ENCODE peak calls at places on chromosomes 5 and 9, in eight cellular contexts. One of them, this sample, is unnamed.

GRCh38 chr5:141969783-141970741 is 1.2 kb downstream of the RNF14 start:
- DNase-seq in T follicular helper cell: no peak
- DNase-seq in fibroblast of the aortic adventitia: peak
- DNase-seq in endothelial cell: no peak
- DNase-seq in cardiac fibroblast: peak
- DNase-seq in foreskin fibroblast: no peak
- DNase-seq in kidney: no peak
- DNase-seq in EL: peak
- DNase-seq in this sample: no peak

GRCh38 chr5:74400067-74400466 is 240.5 kb downstream of the ENC1 start:
- DNase-seq in fibroblast of the aortic adventitia: peak
- DNase-seq in foreskin fibroblast: no peak
- DNase-seq in kidney: no peak
- DNase-seq in EL: peak
- DNase-seq in cardiac fibroblast: no peak
- DNase-seq in endothelial cell: no peak
- DNase-seq in T follicular helper cell: no peak
- DNase-seq in this sample: no peak

GRCh38 chr9:108125541-108125940 is 636.0 kb upstream of the KLF4 start:
- DNase-seq in endothelial cell: peak
- DNase-seq in foreskin fibroblast: no peak
- DNase-seq in cardiac fibroblast: no peak
- DNase-seq in fibroblast of the aortic adventitia: no peak
- DNase-seq in T follicular helper cell: no peak
- DNase-seq in kidney: no peak
- DNase-seq in EL: no peak
- DNase-seq in this sample: no peak

GRCh38 chr5:170097934-170098333 is 7.8 kb upstream of the FOXI1 start:
- DNase-seq in EL: no peak
- DNase-seq in foreskin fibroblast: no peak
- DNase-seq in fibroblast of the aortic adventitia: no peak
- DNase-seq in T follicular helper cell: no peak
- DNase-seq in kidney: no peak
- DNase-seq in endothelial cell: peak
- DNase-seq in cardiac fibroblast: no peak
- DNase-seq in this sample: no peak

GRCh38 chr9:34025062-34025461 is 23.6 kb downstream of the UBAP2 start:
- DNase-seq in fibroblast of the aortic adventitia: peak
- DNase-seq in EL: no peak
- DNase-seq in T follicular helper cell: no peak
- DNase-seq in endothelial cell: no peak
- DNase-seq in foreskin fibroblast: no peak
- DNase-seq in kidney: no peak
- DNase-seq in cardiac fibroblast: no peak
- DNase-seq in this sample: no peak

GRCh38 chr9:136411358-136411757 is 900 bp downstream of the PMPCA start:
- DNase-seq in cardiac fibroblast: no peak
- DNase-seq in EL: no peak
- DNase-seq in kidney: no peak
- DNase-seq in foreskin fibroblast: no peak
- DNase-seq in T follicular helper cell: no peak
- DNase-seq in fibroblast of the aortic adventitia: no peak
- DNase-seq in endothelial cell: no peak
- DNase-seq in this sample: no peak

GRCh38 chr9:27333241-27334052 is 36.5 kb upstream of the EQTN start:
- DNase-seq in endothelial cell: peak
- DNase-seq in fibroblast of the aortic adventitia: peak
- DNase-seq in T follicular helper cell: peak
- DNase-seq in foreskin fibroblast: peak
- DNase-seq in EL: peak
- DNase-seq in cardiac fibroblast: peak
- DNase-seq in kidney: no peak
- DNase-seq in this sample: peak

GRCh38 chr5:139593716-139594319 is 32.7 kb downstream of the UBE2D2 start:
- DNase-seq in endothelial cell: no peak
- DNase-seq in T follicular helper cell: no peak
- DNase-seq in fibroblast of the aortic adventitia: peak
- DNase-seq in EL: peak
- DNase-seq in cardiac fibroblast: peak
- DNase-seq in kidney: no peak
- DNase-seq in foreskin fibroblast: no peak
- DNase-seq in this sample: no peak

GRCh38 chr5:87539839-87540238 is 127.1 kb upstream of the CCNH start:
- DNase-seq in T follicular helper cell: no peak
- DNase-seq in cardiac fibroblast: no peak
- DNase-seq in fibroblast of the aortic adventitia: no peak
- DNase-seq in EL: no peak
- DNase-seq in foreskin fibroblast: no peak
- DNase-seq in kidney: no peak
- DNase-seq in endothelial cell: no peak
- DNase-seq in this sample: no peak

GRCh38 chr5:154214236-154215106 is 23.9 kb downstream of the GALNT10 start:
- DNase-seq in endothelial cell: no peak
- DNase-seq in cardiac fibroblast: peak
- DNase-seq in T follicular helper cell: no peak
- DNase-seq in EL: peak
- DNase-seq in foreskin fibroblast: peak
- DNase-seq in kidney: no peak
- DNase-seq in fibroblast of the aortic adventitia: peak
- DNase-seq in this sample: no peak

GRCh38 chr9:91960367-91960766 is 10.3 kb upstream of the ROR2 start:
- DNase-seq in T follicular helper cell: no peak
- DNase-seq in EL: no peak
- DNase-seq in foreskin fibroblast: no peak
- DNase-seq in cardiac fibroblast: no peak
- DNase-seq in kidney: no peak
- DNase-seq in endothelial cell: no peak
- DNase-seq in fibroblast of the aortic adventitia: no peak
- DNase-seq in this sample: no peak

GRCh38 chr5:102451082-102451481 is 47.7 kb downstream of the SLCO6A1 start:
- DNase-seq in T follicular helper cell: no peak
- DNase-seq in EL: no peak
- DNase-seq in cardiac fibroblast: no peak
- DNase-seq in fibroblast of the aortic adventitia: no peak
- DNase-seq in foreskin fibroblast: no peak
- DNase-seq in endothelial cell: no peak
- DNase-seq in kidney: no peak
- DNase-seq in this sample: no peak

GRCh38 chr9:95506438-95506691 is 10.4 kb downstream of the PTCH1 start:
- DNase-seq in cardiac fibroblast: peak
- DNase-seq in fibroblast of the aortic adventitia: peak
- DNase-seq in EL: peak
- DNase-seq in endothelial cell: peak
- DNase-seq in T follicular helper cell: no peak
- DNase-seq in kidney: no peak
- DNase-seq in foreskin fibroblast: peak
- DNase-seq in this sample: no peak

GRCh38 chr9:116337015-116337414 is 183.4 kb downstream of the PAPPA start:
- DNase-seq in kidney: no peak
- DNase-seq in EL: peak
- DNase-seq in T follicular helper cell: no peak
- DNase-seq in fibroblast of the aortic adventitia: peak
- DNase-seq in endothelial cell: no peak
- DNase-seq in cardiac fibroblast: peak
- DNase-seq in foreskin fibroblast: peak
- DNase-seq in this sample: no peak

GRCh38 chr9:77127071-77127470 is 50.3 kb upstream of the VPS13A start:
- DNase-seq in fibroblast of the aortic adventitia: no peak
- DNase-seq in cardiac fibroblast: no peak
- DNase-seq in endothelial cell: no peak
- DNase-seq in T follicular helper cell: no peak
- DNase-seq in foreskin fibroblast: no peak
- DNase-seq in EL: peak
- DNase-seq in kidney: no peak
- DNase-seq in this sample: no peak

GRCh38 chr9:136328622-136329041 is 1.3 kb downstream of the GPSM1 start:
- DNase-seq in EL: peak
- DNase-seq in cardiac fibroblast: peak
- DNase-seq in kidney: peak
- DNase-seq in fibroblast of the aortic adventitia: peak
- DNase-seq in foreskin fibroblast: peak
- DNase-seq in T follicular helper cell: no peak
- DNase-seq in endothelial cell: no peak
- DNase-seq in this sample: no peak

GRCh38 chr5:116778015-116778414 is 203.4 kb upstream of the SEMA6A start:
- DNase-seq in foreskin fibroblast: no peak
- DNase-seq in T follicular helper cell: no peak
- DNase-seq in cardiac fibroblast: no peak
- DNase-seq in endothelial cell: peak
- DNase-seq in kidney: no peak
- DNase-seq in fibroblast of the aortic adventitia: no peak
- DNase-seq in EL: no peak
- DNase-seq in this sample: peak

GRCh38 chr5:37208883-37209808 is 40.0 kb downstream of the CPLANE1 start:
- DNase-seq in EL: peak
- DNase-seq in foreskin fibroblast: peak
- DNase-seq in fibroblast of the aortic adventitia: peak
- DNase-seq in kidney: peak
- DNase-seq in cardiac fibroblast: peak
- DNase-seq in T follicular helper cell: no peak
- DNase-seq in endothelial cell: no peak
- DNase-seq in this sample: no peak

GRCh38 chr5:143720689-143721088 is 91.3 kb upstream of the HMHB1 start:
- DNase-seq in foreskin fibroblast: no peak
- DNase-seq in cardiac fibroblast: no peak
- DNase-seq in EL: no peak
- DNase-seq in endothelial cell: no peak
- DNase-seq in kidney: no peak
- DNase-seq in fibroblast of the aortic adventitia: no peak
- DNase-seq in T follicular helper cell: no peak
- DNase-seq in this sample: no peak

GRCh38 chr9:98709968-98710965 is 1.5 kb upstream of the GABBR2 start:
- DNase-seq in foreskin fibroblast: peak
- DNase-seq in T follicular helper cell: no peak
- DNase-seq in kidney: no peak
- DNase-seq in cardiac fibroblast: peak
- DNase-seq in fibroblast of the aortic adventitia: peak
- DNase-seq in endothelial cell: peak
- DNase-seq in EL: peak
- DNase-seq in this sample: no peak

GRCh38 chr5:93163010-93163663 is 417.9 kb downstream of the NR2F1-AS1 start:
- DNase-seq in foreskin fibroblast: peak
- DNase-seq in fibroblast of the aortic adventitia: peak
- DNase-seq in endothelial cell: no peak
- DNase-seq in EL: peak
- DNase-seq in T follicular helper cell: no peak
- DNase-seq in cardiac fibroblast: peak
- DNase-seq in kidney: no peak
- DNase-seq in this sample: no peak

GRCh38 chr9:108867829-108868228 is 5.8 kb downstream of the ACTL7A start:
- DNase-seq in cardiac fibroblast: no peak
- DNase-seq in EL: no peak
- DNase-seq in foreskin fibroblast: no peak
- DNase-seq in T follicular helper cell: no peak
- DNase-seq in kidney: no peak
- DNase-seq in endothelial cell: no peak
- DNase-seq in fibroblast of the aortic adventitia: no peak
- DNase-seq in this sample: no peak

GRCh38 chr5:172492097-172492840 is 37.9 kb upstream of the SH3PXD2B start:
- DNase-seq in endothelial cell: no peak
- DNase-seq in T follicular helper cell: no peak
- DNase-seq in foreskin fibroblast: no peak
- DNase-seq in fibroblast of the aortic adventitia: no peak
- DNase-seq in kidney: no peak
- DNase-seq in cardiac fibroblast: no peak
- DNase-seq in EL: no peak
- DNase-seq in this sample: no peak

GRCh38 chr9:121299125-121299466 is 31.1 kb downstream of the GSN start:
- DNase-seq in T follicular helper cell: no peak
- DNase-seq in kidney: peak
- DNase-seq in cardiac fibroblast: no peak
- DNase-seq in EL: no peak
- DNase-seq in foreskin fibroblast: no peak
- DNase-seq in endothelial cell: no peak
- DNase-seq in fibroblast of the aortic adventitia: no peak
- DNase-seq in this sample: no peak

GRCh38 chr9:83986765-83987401 is 6.3 kb downstream of the RMI1 start:
- DNase-seq in kidney: no peak
- DNase-seq in foreskin fibroblast: peak
- DNase-seq in cardiac fibroblast: peak
- DNase-seq in endothelial cell: no peak
- DNase-seq in fibroblast of the aortic adventitia: no peak
- DNase-seq in EL: peak
- DNase-seq in T follicular helper cell: no peak
- DNase-seq in this sample: no peak

GRCh38 chr5:150512368-150512747 is 4.4 kb downstream of the NDST1 start:
- DNase-seq in endothelial cell: no peak
- DNase-seq in kidney: no peak
- DNase-seq in cardiac fibroblast: no peak
- DNase-seq in T follicular helper cell: no peak
- DNase-seq in EL: no peak
- DNase-seq in foreskin fibroblast: peak
- DNase-seq in fibroblast of the aortic adventitia: peak
- DNase-seq in this sample: no peak

GRCh38 chr5:43561346-43561745 is 4.5 kb upstream of the PAIP1 start:
- DNase-seq in EL: no peak
- DNase-seq in kidney: no peak
- DNase-seq in endothelial cell: no peak
- DNase-seq in foreskin fibroblast: no peak
- DNase-seq in cardiac fibroblast: peak
- DNase-seq in fibroblast of the aortic adventitia: peak
- DNase-seq in T follicular helper cell: no peak
- DNase-seq in this sample: no peak

GRCh38 chr5:113330533-113331200 is 104.1 kb downstream of the TSSK1B start:
- DNase-seq in T follicular helper cell: no peak
- DNase-seq in EL: peak
- DNase-seq in endothelial cell: no peak
- DNase-seq in foreskin fibroblast: no peak
- DNase-seq in cardiac fibroblast: peak
- DNase-seq in fibroblast of the aortic adventitia: peak
- DNase-seq in kidney: no peak
- DNase-seq in this sample: no peak

GRCh38 chr9:4642351-4642750 is 19.7 kb upstream of the PLPP6 start:
- DNase-seq in foreskin fibroblast: no peak
- DNase-seq in endothelial cell: no peak
- DNase-seq in fibroblast of the aortic adventitia: no peak
- DNase-seq in T follicular helper cell: no peak
- DNase-seq in kidney: no peak
- DNase-seq in EL: no peak
- DNase-seq in cardiac fibroblast: no peak
- DNase-seq in this sample: no peak

GRCh38 chr9:136902259-136902821 is 16.0 kb downstream of the TRAF2 start:
- DNase-seq in EL: peak
- DNase-seq in kidney: peak
- DNase-seq in T follicular helper cell: peak
- DNase-seq in cardiac fibroblast: peak
- DNase-seq in fibroblast of the aortic adventitia: peak
- DNase-seq in foreskin fibroblast: no peak
- DNase-seq in endothelial cell: no peak
- DNase-seq in this sample: peak

GRCh38 chr9:130537346-130538050 is 41.9 kb upstream of the FUBP3 start:
- DNase-seq in cardiac fibroblast: peak
- DNase-seq in endothelial cell: no peak
- DNase-seq in EL: peak
- DNase-seq in foreskin fibroblast: peak
- DNase-seq in kidney: no peak
- DNase-seq in T follicular helper cell: no peak
- DNase-seq in fibroblast of the aortic adventitia: peak
- DNase-seq in this sample: no peak

GRCh38 chr5:87361536-87362213 is 51.1 kb downstream of the CCNH start:
- DNase-seq in T follicular helper cell: no peak
- DNase-seq in endothelial cell: no peak
- DNase-seq in EL: no peak
- DNase-seq in cardiac fibroblast: no peak
- DNase-seq in foreskin fibroblast: no peak
- DNase-seq in kidney: no peak
- DNase-seq in fibroblast of the aortic adventitia: peak
- DNase-seq in this sample: no peak